ENCODE peak calls at places on chromosomes 5 and 9, in ten cellular contexts. T is fibroblast of lung, L is neural progenitor cell, Z is neuronal stem cell, P is H9, X is PC-3, D is astrocyte, C is mammary epithelial cell, B is HCT116, E is GM23248. W is an unnamed sample.

GRCh38 chr9:92807757-92808725 is 43.4 kb upstream of the BICD2 start:
- DNase-seq in E (peak; percentile 16), L (peak; percentile 36), Z (no peak), B (no peak), T (no peak), X (no peak), P (peak; percentile 51), C (no peak), D (no peak), W (no peak)

GRCh38 chr9:133117271-133118178 is 3.5 kb downstream of the RALGDS start:
- DNase-seq in B (no peak), D (peak; percentile 48), P (no peak), L (no peak), T (peak; percentile 15), E (peak; percentile 57), Z (no peak), X (no peak), C (no peak), W (no peak)

GRCh38 chr9:126151671-126152050 is 175.0 kb upstream of the MVB12B start:
- DNase-seq in E (peak; percentile 27), D (no peak), C (no peak), L (no peak), T (no peak), Z (no peak), P (peak; percentile 24), X (peak; percentile 21), B (no peak), W (no peak)

GRCh38 chr9:99513441-99514112 is 291.5 kb downstream of the SEC61B start:
- DNase-seq in T (no peak), D (no peak), Z (no peak), L (no peak), X (no peak), C (no peak), B (no peak), E (no peak), P (no peak), W (peak; percentile 10)

GRCh38 chr5:130278136-130278535 is 373.9 kb downstream of the CHSY3 start:
- DNase-seq in T (no peak), B (no peak), P (peak; percentile 54), C (no peak), Z (no peak), E (no peak), D (no peak), X (no peak), L (peak; percentile 13), W (no peak)

GRCh38 chr9:133779081-133779480 is 40.9 kb upstream of the SARDH start:
- DNase-seq in D (no peak), C (no peak), B (no peak), P (no peak), X (no peak), L (no peak), T (no peak), Z (no peak), E (no peak), W (no peak)

GRCh38 chr9:6557883-6558282 is 87.6 kb downstream of the GLDC start:
- DNase-seq in D (no peak), L (peak; percentile 15), B (no peak), P (no peak), Z (no peak), E (no peak), T (no peak), C (no peak), X (no peak), W (no peak)

GRCh38 chr9:97475079-97475478 is 26.4 kb upstream of the TMOD1 start:
- DNase-seq in X (peak; percentile 39), T (peak; percentile 65), L (no peak), P (no peak), B (no peak), C (no peak), E (peak; percentile 59), D (peak; percentile 3), Z (no peak), W (peak; percentile 12)

GRCh38 chr5:140040358-140040757 is 2.7 kb downstream of the NRG2 start:
- DNase-seq in D (no peak), P (no peak), C (no peak), Z (no peak), B (no peak), E (no peak), L (no peak), T (no peak), X (no peak), W (no peak)

GRCh38 chr5:140043508-140043872 is 391 bp upstream of the NRG2 start:
- DNase-seq in L (peak; percentile 77), D (no peak), P (peak; percentile 79), X (peak; percentile 16), B (no peak), E (no peak), T (no peak), C (no peak), Z (no peak), W (no peak)

GRCh38 chr5:140042551-140043507 is at the start of gene NRG2:
- DNase-seq in X (peak; percentile 53), L (peak; percentile 92), P (peak; percentile 89), C (peak; percentile 43), B (peak; percentile 24), D (peak; percentile 17), E (peak; percentile 71), T (peak; percentile 30), Z (peak; percentile 69), W (peak; percentile 62)

GRCh38 chr5:140041099-140041491 is 2.0 kb downstream of the NRG2 start:
- DNase-seq in X (peak; percentile 15), E (no peak), B (no peak), L (no peak), C (no peak), T (no peak), D (no peak), Z (no peak), P (no peak), W (no peak)

DNA sequence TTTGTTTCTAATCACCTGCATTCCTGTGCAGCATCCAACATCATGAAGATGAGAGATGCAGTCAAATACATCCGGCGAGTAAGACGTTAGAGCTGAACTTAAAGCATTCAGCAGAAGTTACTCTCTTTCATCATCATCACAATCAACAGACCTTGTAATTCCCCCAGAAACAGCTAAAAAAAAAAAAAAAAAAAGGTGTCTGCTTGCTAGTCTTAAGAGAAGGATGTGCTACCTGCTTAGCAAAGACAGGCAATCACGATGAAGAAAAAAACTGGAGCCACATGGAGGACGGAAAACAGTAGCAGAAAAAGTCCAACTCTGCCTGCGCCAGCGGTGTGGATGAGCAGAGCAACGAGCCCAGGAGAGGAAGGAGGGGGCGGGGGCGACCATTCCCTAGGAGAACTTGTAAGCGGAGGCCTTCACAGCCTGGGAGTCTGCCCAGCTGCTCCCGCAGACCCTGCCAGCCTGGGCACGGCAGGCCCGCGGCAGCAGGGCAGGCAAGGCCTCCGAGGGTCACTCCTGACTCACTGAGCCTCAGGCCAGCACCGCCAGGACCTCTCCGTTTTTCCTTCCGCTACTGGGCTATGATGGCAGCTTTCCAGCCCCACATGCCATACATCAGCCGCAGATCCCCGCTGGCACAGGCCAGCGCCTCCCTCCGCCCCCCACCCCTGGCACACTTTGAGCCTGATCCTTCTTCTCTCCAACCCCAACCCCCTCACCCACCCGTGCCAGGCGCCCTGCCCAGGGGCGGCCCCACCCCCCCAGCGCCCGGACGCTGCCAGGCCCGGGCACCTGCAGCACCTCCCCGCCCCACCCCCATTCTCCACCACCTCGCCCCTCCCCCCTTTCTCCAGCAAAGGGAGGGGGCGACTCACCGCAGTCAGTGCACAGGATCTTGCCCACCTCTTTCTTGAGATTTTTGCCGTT is 1.3 kb downstream of the NRG2 start:
- DNase-seq in C (peak; percentile 66), D (peak; percentile 16), X (peak; percentile 87), T (peak; percentile 50), B (no peak), L (peak; percentile 64), Z (no peak), E (peak; percentile 67), P (peak; percentile 55), W (peak; percentile 15)
- H2AFZ ChIP-seq in C (peak overlapping the region; percentile 95), D (peak overlapping the region; percentile 92), X (peak overlapping the region; percentile 75), T (peak overlapping the region; percentile 52), B (peak overlapping the region; percentile 12), L (peak overlapping the region; percentile 80), Z (peak overlapping the region; percentile 100), E (peak overlapping the region; percentile 81), P (no peak overlapping the region), W (no peak overlapping the region)

GRCh38 chr5:42951169-42951846 is 88.8 kb downstream of the ANXA2R start:
- DNase-seq in D (peak; percentile 44), L (no peak), X (no peak), E (peak; percentile 77), C (no peak), P (no peak), B (no peak), Z (no peak), T (peak; percentile 66), W (no peak)

GRCh38 chr5:42948961-42949347 is 91.2 kb downstream of the ANXA2R start:
- DNase-seq in B (no peak), L (no peak), P (no peak), Z (no peak), T (peak; percentile 38), E (peak; percentile 4), X (no peak), D (no peak), C (no peak), W (no peak)

GRCh38 chr5:42950466-42951168 is 89.5 kb downstream of the ANXA2R start:
- DNase-seq in D (peak; percentile 100), P (peak; percentile 74), Z (no peak), C (peak; percentile 98), T (peak; percentile 100), E (peak; percentile 99), B (peak; percentile 97), L (no peak), X (peak; percentile 100), W (no peak)

GRCh38 chr5:42949348-42950090 is 90.6 kb downstream of the ANXA2R start:
- DNase-seq in Z (no peak), P (no peak), C (no peak), T (peak; percentile 90), L (no peak), E (peak; percentile 89), X (peak; percentile 93), B (no peak), D (peak; percentile 81), W (no peak)

GRCh38 chr5:42950091-42950465 is 90.0 kb downstream of the ANXA2R start:
- DNase-seq in E (no peak), B (no peak), Z (no peak), C (no peak), T (no peak), X (no peak), P (no peak), L (no peak), D (no peak), W (no peak)
- H2AFZ ChIP-seq in E (peak overlapping the region; percentile 87), B (peak overlapping the region; percentile 70), Z (no peak overlapping the region), C (peak overlapping the region; percentile 39), T (no peak overlapping the region), X (peak overlapping the region; percentile 92), P (no peak overlapping the region), L (no peak overlapping the region), D (peak overlapping the region; percentile 45), W (no peak overlapping the region)

DNA sequence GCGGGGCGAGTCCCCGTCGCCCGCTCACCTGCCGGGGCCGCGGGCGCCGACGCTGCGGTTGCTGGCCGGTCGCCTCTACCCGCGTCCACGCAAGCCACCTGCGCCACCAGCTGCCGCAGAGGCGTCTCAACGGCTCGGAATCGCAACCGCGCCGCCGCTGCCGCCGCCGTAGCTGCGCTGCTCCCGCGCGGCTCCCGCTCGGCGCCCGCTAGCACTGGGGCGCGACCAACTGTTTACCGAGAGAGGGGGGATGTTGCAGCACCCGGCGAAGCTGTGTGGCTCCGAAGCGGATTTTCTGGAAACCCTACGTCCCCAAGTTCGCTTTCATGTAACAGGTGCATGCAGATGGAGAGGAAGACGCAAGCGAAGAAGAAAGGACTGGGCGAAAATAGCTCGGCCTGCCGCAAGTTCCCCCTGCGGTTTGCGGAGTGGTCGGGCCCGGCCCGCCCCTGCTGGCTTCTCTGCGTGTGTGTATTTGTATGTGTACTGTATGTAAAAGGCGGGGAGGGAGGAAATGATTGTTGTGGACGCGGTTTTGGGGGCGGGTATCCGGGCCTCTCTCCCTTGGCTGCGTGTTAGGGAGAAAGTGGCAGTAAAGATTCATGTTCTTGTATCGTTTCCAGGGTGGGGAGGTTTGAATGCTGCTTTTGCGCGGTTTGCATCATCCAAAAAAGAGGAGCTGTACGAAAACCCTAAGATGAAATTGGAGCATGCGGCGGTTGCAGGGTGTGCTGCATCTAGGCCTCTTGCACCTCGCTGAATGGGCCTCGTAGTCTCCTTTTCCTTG is at the start of gene PSIP1:
- DNase-seq in B (peak; percentile 65), D (peak; percentile 69), X (peak; percentile 65), P (peak; percentile 84), T (peak; percentile 95), L (peak; percentile 94), Z (peak; percentile 88), C (peak; percentile 72), E (peak; percentile 89), W (peak; percentile 87)
- H2AFZ ChIP-seq in B (peak within 1 kb of the TSS; percentile 87), D (peak within 1 kb of the TSS; percentile 97), X (peak within 1 kb of the TSS; percentile 98), P (no peak within 1 kb of the TSS), T (peak within 1 kb of the TSS; percentile 95), L (peak within 1 kb of the TSS; percentile 98), Z (peak within 1 kb of the TSS; percentile 88), C (peak within 1 kb of the TSS; percentile 92), E (peak within 1 kb of the TSS; percentile 92), W (peak within 1 kb of the TSS; percentile 89)

DNA sequence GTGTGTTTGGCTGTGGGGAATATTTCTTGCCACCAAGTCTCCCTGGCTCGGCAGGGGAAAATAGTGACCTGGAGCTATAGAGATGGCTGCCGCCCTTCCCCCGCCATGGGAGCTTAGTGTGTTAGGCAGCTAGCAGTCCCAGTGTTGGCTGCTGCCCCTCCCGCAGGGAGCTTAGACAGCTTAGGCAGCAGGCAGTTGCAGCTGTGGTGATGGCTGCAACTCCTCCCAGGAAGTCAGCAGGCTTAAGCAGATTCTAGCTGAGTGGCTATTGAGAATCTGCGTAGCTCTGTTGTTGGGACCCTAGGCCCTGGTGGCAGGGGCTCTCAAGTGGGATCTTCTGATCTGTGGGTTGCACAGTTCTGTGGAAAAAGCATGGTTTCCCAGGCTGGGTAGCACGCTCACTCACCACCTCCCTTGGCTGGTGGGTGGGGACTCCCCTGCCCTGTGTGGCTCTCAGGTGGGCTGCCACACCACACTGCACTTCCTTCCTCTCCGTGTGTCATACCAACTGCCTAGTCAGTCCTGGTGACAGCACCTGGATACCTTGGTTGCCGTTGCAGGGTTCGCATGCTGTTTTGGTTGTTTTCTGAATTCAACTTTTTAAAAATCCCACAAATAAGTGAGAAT is 9.3 kb downstream of the OR1N2 start:
- DNase-seq in X (no peak), L (peak; percentile 5), C (no peak), P (peak; percentile 75), D (no peak), T (no peak), B (no peak), Z (no peak), E (no peak), W (no peak)
- H2AFZ ChIP-seq in X (no peak overlapping the region), L (no peak overlapping the region), C (no peak overlapping the region), P (no peak overlapping the region), D (no peak overlapping the region), T (no peak overlapping the region), B (no peak overlapping the region), Z (no peak overlapping the region), E (no peak overlapping the region), W (no peak overlapping the region)